ENCODE peak calls at places on chromosomes 2 and 18, in seven cellular contexts. G is mammary epithelial cell, Z is fibroblast of lung, D is hepatocyte, V is astrocyte, T is GM23248, U is endothelial cell of umbilical vein. B is an unnamed sample.

GRCh38 chr2:190682168-190682567 is 33.3 kb downstream of the NAB1 start:
- DNase-seq in G (no peak), Z (peak; percentile 67), D (no peak), V (peak; percentile 60), T (peak; percentile 20), U (peak; percentile 64), B (no peak)

GRCh38 chr2:85399183-85399455 is 11.0 kb downstream of the CAPG start:
- DNase-seq in G (no peak), Z (no peak), D (no peak), V (no peak), T (no peak), U (no peak), B (no peak)

GRCh38 chr18:573385-573784 is 6.8 kb upstream of the CETN1 start:
- DNase-seq in G (no peak), Z (no peak), D (no peak), V (no peak), T (no peak), U (no peak), B (no peak)

GRCh38 chr18:78720456-78721250 is 259.0 kb upstream of the SALL3 start:
- DNase-seq in G (no peak), Z (no peak), D (no peak), V (no peak), T (no peak), U (no peak), B (no peak)

GRCh38 chr2:240460243-240460630 is 24.8 kb downstream of the GPC1 start:
- DNase-seq in G (no peak), Z (no peak), D (no peak), V (no peak), T (no peak), U (no peak), B (no peak)

GRCh38 chr18:697771-698170 is 14.7 kb downstream of the ENOSF1 start:
- DNase-seq in G (no peak), Z (no peak), D (no peak), V (no peak), T (no peak), U (no peak), B (no peak)

GRCh38 chr2:227602358-227602757 is 3.7 kb downstream of the SCYGR2 start:
- DNase-seq in G (no peak), Z (no peak), D (no peak), V (no peak), T (no peak), U (no peak), B (no peak)

GRCh38 chr2:196230051-196230450 is 58.7 kb upstream of the STK17B start:
- DNase-seq in G (no peak), Z (no peak), D (no peak), V (no peak), T (no peak), U (no peak), B (no peak)

GRCh38 chr2:14778015-14778414 is 145.5 kb downstream of the LRATD1 start:
- DNase-seq in G (peak; percentile 84), Z (peak; percentile 89), D (no peak), V (peak; percentile 84), T (peak; percentile 84), U (no peak), B (no peak)

GRCh38 chr2:169073211-169073971 is 4.0 kb downstream of the DHRS9 start:
- DNase-seq in G (peak; percentile 20), Z (peak; percentile 34), D (no peak), V (no peak), T (no peak), U (no peak), B (no peak)

GRCh38 chr2:191043438-191043837 is 29.5 kb upstream of the STAT1 start:
- DNase-seq in G (peak; percentile 12), Z (peak; percentile 38), D (no peak), V (peak; percentile 21), T (peak; percentile 47), U (no peak), B (no peak)

GRCh38 chr18:596288-596881 is 403 bp upstream of the CLUL1 start:
- DNase-seq in G (peak; percentile 41), Z (peak; percentile 11), D (peak; percentile 86), V (no peak), T (peak; percentile 35), U (no peak), B (no peak)

GRCh38 chr2:37375721-37376399 is 31.4 kb downstream of the QPCT start:
- DNase-seq in G (no peak), Z (no peak), D (no peak), V (no peak), T (peak; percentile 38), U (no peak), B (no peak)

GRCh38 chr2:207133493-207133861 is 32.3 kb downstream of the KLF7 start:
- DNase-seq in G (no peak), Z (no peak), D (no peak), V (no peak), T (peak; percentile 34), U (no peak), B (no peak)

GRCh38 chr18:66949419-66949818 is 345.5 kb upstream of the CDH19 start:
- DNase-seq in G (no peak), Z (no peak), D (no peak), V (no peak), T (no peak), U (no peak), B (no peak)

GRCh38 chr2:176892818-176893217 is 319.8 kb upstream of the HNRNPA3 start:
- DNase-seq in G (no peak), Z (no peak), D (no peak), V (no peak), T (no peak), U (no peak), B (no peak)

GRCh38 chr2:74516070-74516633 is 1.9 kb downstream of the TLX2 start:
- DNase-seq in G (no peak), Z (no peak), D (peak; percentile 53), V (no peak), T (peak; percentile 59), U (peak; percentile 61), B (no peak)

DNA sequence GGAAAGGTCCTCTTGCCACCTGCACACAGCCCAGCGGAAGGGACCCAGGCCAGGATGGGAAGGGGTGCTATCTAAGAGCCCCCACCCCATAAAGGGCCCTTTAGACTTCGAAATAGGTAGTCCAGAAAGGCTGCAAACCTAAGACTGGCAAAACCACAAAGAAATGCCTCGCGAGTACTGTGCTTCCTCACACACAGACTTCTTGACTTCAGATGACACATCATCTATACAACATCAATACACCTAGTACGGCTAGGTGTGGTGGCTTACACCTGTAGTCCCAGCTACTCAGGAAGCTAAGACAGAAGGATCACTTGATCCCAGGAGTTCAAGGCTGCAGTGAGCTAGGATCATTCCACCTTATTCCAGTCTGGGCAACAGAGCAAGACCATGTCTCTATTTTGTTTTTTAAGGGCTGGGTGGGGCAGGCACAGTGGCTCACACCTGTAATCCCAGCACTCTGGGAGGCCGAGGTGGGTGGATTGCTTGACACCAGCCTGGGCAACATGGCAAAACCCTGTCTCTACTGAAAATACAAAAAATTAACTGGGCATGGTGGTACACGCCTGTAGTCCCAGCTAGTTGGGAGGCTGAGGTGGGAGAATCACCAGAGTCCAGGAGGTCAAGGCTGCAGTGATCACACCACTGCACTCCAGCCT is 125.8 kb downstream of the CABLES1 start:
- DNase-seq in G (no peak), Z (no peak), D (no peak), V (no peak), T (no peak), U (no peak), B (no peak)
- H3K27ac ChIP-seq in G (no peak overlapping the region), Z (no peak overlapping the region), D (peak overlapping the region; percentile 93), V (no peak overlapping the region), T (no peak overlapping the region), U (peak overlapping the region; percentile 87), B (no peak overlapping the region)

DNA sequence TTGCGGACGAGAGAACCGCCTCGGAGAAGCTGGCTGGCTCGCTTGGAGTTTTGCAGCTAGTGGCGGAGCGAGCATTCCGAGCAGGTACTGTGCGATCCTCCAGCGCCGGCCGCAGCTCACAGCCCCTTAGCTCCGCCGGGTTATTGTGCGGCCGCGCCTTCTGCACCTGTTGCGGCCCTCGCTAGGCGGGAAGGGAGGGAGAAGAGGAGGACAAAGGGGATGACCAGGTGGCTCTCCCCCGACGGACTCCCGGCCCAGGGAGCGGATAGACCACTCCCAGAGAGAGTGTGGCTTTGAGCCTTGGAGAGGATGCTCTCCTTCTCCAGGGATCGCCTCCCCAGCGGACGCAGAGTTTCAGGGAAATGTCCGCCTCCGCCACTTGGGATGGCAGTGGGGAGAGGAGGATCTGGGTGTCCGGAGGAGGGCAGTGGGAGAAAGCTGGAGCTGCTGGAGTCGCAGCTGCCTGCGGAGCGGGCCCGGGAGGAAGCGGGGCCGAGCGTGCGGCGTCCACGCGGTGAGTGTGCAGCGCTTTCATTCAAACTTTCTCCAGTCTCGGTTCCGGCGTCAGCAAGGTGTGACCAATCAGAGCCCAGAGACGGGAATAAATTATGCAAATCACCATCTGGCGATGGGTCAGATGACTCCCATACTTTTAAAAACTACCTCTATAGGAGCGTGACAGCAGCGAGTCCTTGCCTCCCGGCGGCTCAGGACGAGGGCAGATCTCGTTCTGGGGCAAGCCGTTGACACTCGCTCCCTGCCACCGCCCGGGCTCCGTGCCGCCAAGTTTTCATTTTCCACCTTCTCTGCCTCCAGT is at the start of gene LIPG:
- DNase-seq in G (peak; percentile 97), Z (peak; percentile 84), D (peak; percentile 91), V (peak; percentile 83), T (peak; percentile 74), U (peak; percentile 74), B (peak; percentile 5)
- TF ChIP-seq EZH2 in G (peak; percentile 63), Z (peak; percentile 94), D (no peak), V (no peak), T (no peak), U (no peak), B (peak; percentile 81)

GRCh38 chr2:237577458-237577857 is 11.1 kb downstream of the PRLH start:
- DNase-seq in G (no peak), Z (no peak), D (no peak), V (no peak), T (no peak), U (no peak), B (no peak)

GRCh38 chr2:237583385-237584295 is 6.9 kb downstream of the RAB17 start:
- DNase-seq in G (no peak), Z (no peak), D (no peak), V (no peak), T (no peak), U (no peak), B (no peak)

GRCh38 chr2:237581751-237582746 is 8.5 kb downstream of the RAB17 start:
- DNase-seq in G (no peak), Z (peak; percentile 58), D (peak; percentile 64), V (peak; percentile 42), T (peak; percentile 73), U (peak; percentile 79), B (no peak)

GRCh38 chr2:237577956-237578870 is 11.8 kb downstream of the PRLH start:
- DNase-seq in G (no peak), Z (no peak), D (no peak), V (no peak), T (no peak), U (no peak), B (no peak)

GRCh38 chr2:237581326-237581725 is 9.2 kb downstream of the RAB17 start:
- DNase-seq in G (no peak), Z (no peak), D (no peak), V (no peak), T (no peak), U (no peak), B (no peak)
- H3K27ac ChIP-seq in G (no peak overlapping the region), Z (no peak overlapping the region), D (no peak overlapping the region), V (no peak overlapping the region), T (no peak overlapping the region), U (no peak overlapping the region), B (no peak overlapping the region)

DNA sequence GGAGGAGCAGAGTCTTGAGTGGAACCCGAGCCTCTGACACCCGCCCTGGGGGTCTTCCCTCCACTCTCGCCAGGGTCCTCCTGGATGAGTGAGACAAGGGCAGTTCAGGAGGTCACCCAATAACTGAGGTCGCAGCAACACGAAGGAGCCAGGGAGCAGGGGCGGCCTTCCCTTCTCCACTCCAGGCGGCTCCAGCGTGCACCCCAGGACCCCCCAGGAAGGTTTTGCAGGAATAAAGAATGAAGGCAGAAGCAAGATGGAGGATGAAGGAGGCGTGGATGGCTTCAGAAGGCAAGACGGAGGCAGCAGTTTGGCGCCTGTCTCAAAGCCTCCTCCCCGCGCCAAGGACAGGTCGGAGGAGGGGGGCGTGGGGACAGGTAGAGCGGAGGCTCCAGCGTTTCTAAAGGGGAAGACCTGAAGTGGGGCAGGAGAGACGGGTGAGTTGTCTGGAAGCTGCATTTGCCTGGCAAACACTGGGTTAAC is 579 bp upstream of the ITM2C start:
- DNase-seq in G (no peak), Z (no peak), D (no peak), V (no peak), T (no peak), U (no peak), B (no peak)
- TF ChIP-seq EZH2 in G (no peak), Z (no peak), D (no peak), V (no peak), T (no peak), U (no peak), B (no peak)

B was measured in SK-N-MC.